ENCODE peak calls at places on chromosomes 7 and 10, in seven cellular contexts. U is retina; N is T47D; D is activated T-cell treated with anti-CD3 and anti-CD28 coated beads, Interleukin-2, amount 50 U/mL, for 24 hours; Z is NCI-H774; F is NCI-H1417 treated with DMSO at 0.1 percent for 48 hours; V is HS-27A. R is an unnamed sample.

GRCh38 chr7:75650062-75650461 is 88.7 kb downstream of the HIP1 start:
- DNase-seq in V (no peak), F (no peak), N (no peak), D (no peak), Z (no peak), U (peak; percentile 19), R (no peak)

GRCh38 chr10:97234403-97234802 is 48.6 kb upstream of the SLIT1 start:
- DNase-seq in Z (peak; percentile 0), F (no peak), D (no peak), V (no peak), N (peak; percentile 73), U (peak; percentile 40), R (no peak)

GRCh38 chr7:41161188-41161587 is 541.7 kb downstream of the INHBA start:
- DNase-seq in F (no peak), D (no peak), N (no peak), Z (no peak), U (no peak), V (no peak), R (no peak)

GRCh38 chr10:89296227-89296648 is 5.6 kb upstream of the IFIT2 start:
- DNase-seq in F (no peak), D (no peak), Z (no peak), U (no peak), N (no peak), V (no peak), R (no peak)

GRCh38 chr10:61623101-61623500 is 39.6 kb upstream of the CABCOCO1 start:
- DNase-seq in D (no peak), F (no peak), N (peak; percentile 22), V (no peak), Z (peak; percentile 4), U (peak; percentile 27), R (no peak)

GRCh38 chr10:115861455-115861854 is 411.6 kb downstream of the GFRA1 start:
- DNase-seq in Z (no peak), D (no peak), N (no peak), F (no peak), V (no peak), U (no peak), R (no peak)

GRCh38 chr10:126632705-126633104 is 37.8 kb downstream of the C10orf90 start:
- DNase-seq in N (no peak), Z (no peak), F (no peak), D (no peak), U (no peak), V (no peak), R (no peak)

GRCh38 chr10:111175786-111176185 is 99.0 kb downstream of the ADRA2A start:
- DNase-seq in V (no peak), Z (no peak), N (no peak), D (no peak), F (no peak), U (no peak), R (no peak)

GRCh38 chr10:128570596-128570995 is 444.4 kb upstream of the MKI67 start:
- DNase-seq in Z (no peak), N (no peak), D (no peak), U (no peak), V (no peak), F (no peak), R (no peak)

GRCh38 chr10:6201511-6201975 is 1.2 kb upstream of the PFKFB3 start:
- DNase-seq in V (no peak), F (no peak), U (peak; percentile 83), N (peak; percentile 90), Z (peak; percentile 48), D (peak; percentile 83), R (peak; percentile 84)

GRCh38 chr7:114081606-114082425 is 163.0 kb upstream of the PPP1R3A start:
- DNase-seq in U (peak; percentile 62), V (no peak), N (peak; percentile 68), D (no peak), Z (no peak), F (peak; percentile 24), R (no peak)

GRCh38 chr7:84331665-84332064 is 137.1 kb upstream of the SEMA3A start:
- DNase-seq in F (no peak), D (no peak), N (no peak), V (no peak), Z (no peak), U (no peak), R (no peak)